ENCODE peak calls at places on chromosomes 4 and X, in eight cellular contexts. R is HepG2; C is stimulated activated CD8-positive, alpha-beta memory T cell treated with anti-CD3 and anti-CD28 coated beads, Interleukin-7, amount 100 ng/mL, for 1 hour; P is stimulated activated CD4-positive, alpha-beta T cell treated with anti-CD3 and anti-CD28 coated beads, Interleukin-4, amount 100 ng/mL, for 24 hours; I is mucosa of gallbladder; S is activated T-helper 1 cell treated with Interleukin-2 at 50 U/mL for 16 hours; X is AG10803; Q is Right ventricle myocardium inferior. E is an unnamed sample.

GRCh38 chr4:91267543-91267942 is 1036.2 kb upstream of the GRID2 start:
- DNase-seq in R (no peak), C (no peak), P (no peak), I (no peak), S (no peak), X (no peak), Q (no peak), E (no peak)

GRCh38 chrX:107935664-107936433 is 46.3 kb downstream of the TEX13B start:
- DNase-seq in R (no peak), C (no peak), P (no peak), I (no peak), S (no peak), X (no peak), Q (no peak), E (no peak)

GRCh38 chrX:155966876-155967275 is 30.6 kb upstream of the IL9R start:
- DNase-seq in R (peak; percentile 54), C (peak; percentile 3), P (peak; percentile 13), I (no peak), S (no peak), X (no peak), Q (no peak), E (no peak)

GRCh38 chr4:143337600-143338287 is 1.1 kb downstream of the GAB1 start:
- DNase-seq in R (peak; percentile 70), C (no peak), P (no peak), I (peak; percentile 46), S (no peak), X (peak; percentile 55), Q (peak; percentile 77), E (no peak)

GRCh38 chr4:146334862-146335449 is 120.6 kb downstream of the REELD1 start:
- DNase-seq in R (no peak), C (no peak), P (no peak), I (no peak), S (no peak), X (peak; percentile 25), Q (no peak), E (no peak)

GRCh38 chrX:85922821-85923220 is 124.5 kb downstream of the CHM start:
- DNase-seq in R (no peak), C (no peak), P (no peak), I (no peak), S (no peak), X (peak; percentile 48), Q (no peak), E (no peak)

GRCh38 chr4:90597927-90598326 is 470.7 kb downstream of the CCSER1 start:
- DNase-seq in R (no peak), C (no peak), P (no peak), I (no peak), S (no peak), X (no peak), Q (no peak), E (no peak)

GRCh38 chrX:21666679-21667078 is 8.5 kb upstream of the KLHL34 start:
- DNase-seq in R (no peak), C (no peak), P (no peak), I (no peak), S (no peak), X (peak; percentile 15), Q (no peak), E (no peak)

GRCh38 chr4:187124311-187124710 is 400.7 kb upstream of the FAT1 start:
- DNase-seq in R (no peak), C (no peak), P (no peak), I (no peak), S (no peak), X (no peak), Q (no peak), E (no peak)

GRCh38 chr4:185471235-185472062 is at the start of gene CCDC110:
- DNase-seq in R (peak; percentile 50), C (peak; percentile 79), P (peak; percentile 94), I (peak; percentile 94), S (peak; percentile 87), X (peak; percentile 92), Q (peak; percentile 93), E (peak; percentile 82)

GRCh38 chrX:13250831-13251612 is 68.8 kb downstream of the ATXN3L start:
- DNase-seq in R (no peak), C (no peak), P (no peak), I (peak; percentile 41), S (no peak), X (peak; percentile 99), Q (no peak), E (no peak)

GRCh38 chr4:136369073-136369472 is 1163.2 kb downstream of the PCDH18 start:
- DNase-seq in R (no peak), C (no peak), P (no peak), I (no peak), S (no peak), X (no peak), Q (no peak), E (no peak)

GRCh38 chr4:88335092-88335665 is 43.5 kb upstream of the HERC6 start:
- DNase-seq in R (peak; percentile 67), C (no peak), P (no peak), I (peak; percentile 15), S (no peak), X (peak; percentile 23), Q (no peak), E (no peak)

GRCh38 chr4:76342803-76343202 is 36.3 kb downstream of the STBD1 start:
- DNase-seq in R (no peak), C (no peak), P (no peak), I (no peak), S (no peak), X (no peak), Q (no peak), E (no peak)

GRCh38 chr4:98260047-98260578 is 1.1 kb upstream of the RAP1GDS1 start:
- DNase-seq in R (peak; percentile 52), C (peak; percentile 7), P (peak; percentile 32), I (peak; percentile 29), S (peak; percentile 5), X (no peak), Q (peak; percentile 79), E (no peak)

GRCh38 chr4:5758741-5759140 is 47.7 kb downstream of the EVC start:
- DNase-seq in R (no peak), C (no peak), P (peak; percentile 57), I (no peak), S (no peak), X (peak; percentile 99), Q (no peak), E (peak; percentile 83)

GRCh38 chr4:156732634-156733033 is 239.0 kb downstream of the PDGFC start:
- DNase-seq in R (no peak), C (no peak), P (no peak), I (no peak), S (no peak), X (no peak), Q (no peak), E (no peak)

GRCh38 chrX:154019633-154020499 is at the start of gene IRAK1:
- DNase-seq in R (no peak), C (peak; percentile 18), P (peak; percentile 51), I (no peak), S (peak; percentile 48), X (peak; percentile 51), Q (peak; percentile 85), E (no peak)